ENCODE peak calls at places on chromosomes 11 and 22, in six cellular contexts. B is Caco-2, O is fibroblast of mammary gland, U is fibroblast of villous mesenchyme, D is tibial nerve, C is spleen. A is an unnamed sample.

GRCh38 chr22:49970528-49971231 is 10.1 kb downstream of the PIM3 start:
- DNase-seq in B (peak), D (peak), U (peak), O (peak), C (peak), A (peak)

GRCh38 chr11:73404048-73404447 is 27.8 kb downstream of the RELT start:
- DNase-seq in O (peak), B (peak), D (peak), U (peak), C (peak), A (peak)

GRCh38 chr11:62770778-62771143 is 435 bp upstream of the TAF6L start:
- DNase-seq in U (no peak), O (no peak), B (peak), D (no peak), C (peak), A (no peak)

GRCh38 chr11:131694526-131695424 is 324.4 kb downstream of the NTM start:
- DNase-seq in O (peak), B (peak), C (peak), U (peak), D (peak), A (peak)

GRCh38 chr22:50527921-50528681 is 1.7 kb downstream of the TYMP start:
- DNase-seq in D (no peak), C (no peak), U (no peak), B (no peak), O (no peak), A (no peak)

GRCh38 chr11:67438121-67438902 is 830 bp upstream of the PTPRCAP start:
- DNase-seq in C (peak), B (no peak), O (no peak), U (no peak), D (no peak), A (no peak)

GRCh38 chr11:128409476-128409875 is 177.9 kb downstream of the ETS1 start:
- DNase-seq in C (no peak), B (no peak), O (peak), U (peak), D (no peak), A (peak)

GRCh38 chr11:104394508-104394907 is 230.6 kb upstream of the PDGFD start:
- DNase-seq in C (no peak), O (no peak), B (no peak), D (no peak), U (no peak), A (no peak)

GRCh38 chr22:30947163-30947820 is 21.3 kb downstream of the MORC2 start:
- DNase-seq in C (no peak), U (no peak), D (no peak), B (no peak), O (no peak), A (peak)

GRCh38 chr11:128575956-128576340 is 11.4 kb downstream of the ETS1 start:
- DNase-seq in O (peak), B (no peak), U (peak), C (no peak), D (no peak), A (peak)

DNA sequence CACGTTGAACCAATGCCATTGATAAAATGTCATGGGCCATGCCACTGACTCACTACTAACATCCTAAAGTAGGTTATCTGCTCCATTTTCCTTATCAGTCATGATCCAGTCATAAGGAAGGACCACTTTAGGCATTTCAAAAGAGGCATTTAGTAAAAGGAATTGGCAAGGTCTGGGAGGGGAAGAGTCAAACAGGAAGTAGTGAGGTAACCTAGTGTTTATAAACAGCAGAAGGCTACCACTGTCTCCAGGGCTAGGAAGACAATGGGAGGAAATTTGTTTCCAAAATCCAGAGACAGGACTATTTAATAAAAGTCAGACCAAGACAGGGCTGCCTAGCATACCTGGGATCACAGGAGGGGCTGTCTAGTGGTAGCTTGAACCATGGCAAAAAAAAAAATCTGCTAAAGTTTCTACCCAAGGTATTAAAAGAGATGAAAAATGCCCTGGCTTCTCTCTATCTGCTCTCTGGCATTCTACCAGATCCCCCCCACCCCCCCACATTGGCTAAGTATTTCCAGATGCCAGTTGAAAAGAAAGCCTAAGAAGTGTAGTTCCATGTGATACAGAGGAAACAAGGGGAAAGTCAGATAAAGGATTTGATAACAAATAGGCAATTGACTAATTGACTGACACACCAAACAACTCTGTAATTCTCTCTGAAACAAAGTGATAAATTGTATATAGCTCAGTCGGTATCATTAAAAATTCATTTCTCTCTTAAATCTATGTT is 50.4 kb upstream of the C11orf87 start:
- DNase-seq in B (no peak), C (no peak), O (peak), U (no peak), D (no peak), A (peak)
- TF ChIP-seq CTCF in B (no peak), C (no peak), O (no peak), U (no peak), D (no peak), A (no peak)

GRCh38 chr11:65478411-65479183 is 20.2 kb upstream of the MALAT1 start:
- DNase-seq in U (peak), O (peak), D (no peak), B (peak), C (peak), A (peak)
- H3K4me3 ChIP-seq in U (peak), O (peak), D (peak), B (no peak), C (no peak), A (peak)

DNA sequence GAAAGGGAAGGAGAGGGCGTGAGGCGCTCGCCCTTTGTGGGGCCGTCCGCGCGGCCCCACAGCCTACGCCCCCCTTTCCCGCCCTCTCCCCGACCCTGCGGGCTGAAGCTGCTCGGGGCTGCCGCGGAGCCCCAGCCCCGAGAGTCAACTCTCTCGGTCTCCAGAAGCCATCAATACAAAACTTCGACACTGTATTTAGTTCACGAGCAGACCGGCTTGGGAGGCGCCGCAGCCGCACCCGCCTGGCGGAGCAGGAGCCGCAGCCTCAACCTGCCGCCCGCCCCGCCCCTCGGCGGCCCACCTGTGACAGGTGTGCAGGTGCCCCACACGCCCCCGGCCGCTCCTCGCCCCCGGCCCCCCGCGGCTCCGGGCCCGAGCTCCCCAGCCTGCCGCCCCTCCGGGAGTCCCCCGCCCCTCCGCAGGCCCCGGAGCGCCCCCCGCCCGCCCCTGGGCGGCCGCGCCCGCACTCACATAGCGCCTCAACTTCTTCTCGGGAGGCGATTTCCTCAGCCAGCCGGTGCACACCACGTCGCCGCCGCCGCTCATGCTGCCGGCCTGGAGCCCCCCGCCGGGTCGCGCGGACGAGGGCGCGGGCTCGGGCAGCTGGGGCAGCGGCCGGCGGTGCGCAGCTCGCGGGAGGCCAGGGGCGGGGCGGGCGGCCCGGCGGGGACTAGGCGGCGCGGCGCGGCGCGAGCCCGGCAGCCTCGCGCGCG is at the start of gene GAB2:
- DNase-seq in U (no peak), C (peak), O (no peak), D (no peak), B (peak), A (no peak)
- TF ChIP-seq CTCF in U (no peak), C (no peak), O (no peak), D (no peak), B (no peak), A (no peak)

GRCh38 chr11:108851781-108852180 is 186.9 kb downstream of the DDX10 start:
- DNase-seq in C (no peak), O (no peak), B (no peak), D (no peak), U (no peak), A (no peak)

GRCh38 chr11:108853151-108853550 is 188.3 kb downstream of the DDX10 start:
- DNase-seq in B (no peak), C (no peak), D (no peak), U (no peak), O (no peak), A (no peak)

GRCh38 chr11:108853864-108854263 is 189.0 kb downstream of the DDX10 start:
- DNase-seq in U (no peak), B (no peak), O (no peak), D (no peak), C (no peak), A (no peak)

GRCh38 chr11:108852701-108853100 is 187.8 kb downstream of the DDX10 start:
- DNase-seq in B (no peak), U (no peak), C (no peak), D (no peak), O (no peak), A (peak)

DNA sequence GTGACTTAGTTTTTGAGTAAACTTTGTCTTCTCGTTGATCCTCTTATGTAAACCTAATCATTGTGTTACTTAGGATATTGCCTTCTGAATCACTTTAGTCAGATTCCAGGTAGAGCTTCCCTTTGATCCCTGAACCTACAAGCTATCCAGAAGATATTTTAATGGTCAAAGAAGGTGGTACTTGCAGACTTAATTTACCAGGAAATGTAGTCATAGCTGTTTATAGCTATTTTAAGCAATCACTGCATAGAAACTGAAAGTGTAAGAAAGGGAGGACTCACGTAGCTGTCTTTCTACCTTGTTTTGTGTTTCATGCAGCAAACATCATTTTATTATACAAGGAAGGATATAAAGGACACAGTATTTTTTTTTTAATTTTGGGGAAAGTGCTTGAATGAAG is 189.5 kb downstream of the DDX10 start:
- DNase-seq in B (no peak), U (peak), D (no peak), O (no peak), C (no peak), A (peak)
- H3K4me3 ChIP-seq in B (no peak), U (peak), D (peak), O (no peak), C (no peak), A (no peak)

GRCh38 chr11:1220941-1221721 is 1.7 kb upstream of the MUC5B start:
- DNase-seq in D (no peak), U (no peak), B (no peak), O (no peak), C (peak), A (no peak)

GRCh38 chr11:1223346-1224108 is 661 bp downstream of the MUC5B start:
- DNase-seq in U (no peak), C (peak), O (no peak), B (no peak), D (no peak), A (no peak)

GRCh38 chr11:1221848-1222311 is 986 bp upstream of the MUC5B start:
- DNase-seq in U (no peak), C (peak), D (no peak), O (no peak), B (no peak), A (no peak)

GRCh38 chr11:1224109-1224485 is 1.2 kb downstream of the MUC5B start:
- DNase-seq in D (no peak), U (no peak), C (peak), B (no peak), O (no peak), A (no peak)

GRCh38 chr11:1222491-1223345 is at the start of gene MUC5B:
- DNase-seq in U (no peak), O (no peak), C (peak), B (no peak), D (no peak), A (no peak)
- TF ChIP-seq CTCF in U (no peak), O (no peak), C (no peak), B (no peak), D (no peak), A (no peak)

DNA sequence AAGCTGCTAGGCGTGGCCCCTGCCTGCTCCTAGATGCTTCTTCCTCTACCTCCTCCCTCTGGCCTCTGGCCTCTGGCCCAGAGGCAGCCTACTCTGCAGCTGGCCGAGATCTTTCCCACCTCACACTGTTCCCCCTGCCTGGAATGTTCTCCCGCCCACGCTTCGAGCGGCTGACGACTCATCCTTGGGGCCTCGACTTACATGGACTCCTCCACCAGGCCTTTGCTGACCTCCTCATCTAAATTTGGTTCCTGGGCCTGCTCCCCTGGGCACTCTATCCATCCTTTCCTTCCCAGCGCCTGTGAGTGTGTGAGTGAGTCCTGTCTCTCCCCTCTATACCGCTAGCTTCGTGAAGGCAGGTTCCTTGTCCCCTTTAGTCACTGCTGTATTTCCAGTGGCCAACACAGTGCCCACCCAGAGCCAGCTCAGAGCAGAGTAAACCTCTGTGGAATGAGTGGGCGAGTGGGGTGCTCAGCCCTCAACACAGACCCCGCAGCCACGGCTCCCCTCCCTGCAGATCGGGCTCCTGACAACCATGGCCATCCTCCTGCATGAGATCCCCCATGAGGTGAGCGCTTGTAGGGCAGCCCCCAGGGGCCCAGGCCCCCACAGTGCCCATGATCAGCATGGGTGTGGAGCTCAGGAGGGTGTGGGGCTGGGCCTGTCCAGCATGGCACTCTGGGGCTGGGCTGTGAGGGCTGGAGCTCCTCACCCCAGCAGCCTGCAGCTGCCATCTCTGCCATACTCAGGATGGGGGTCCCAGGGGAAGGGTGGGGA is 5.7 kb downstream of the SLC39A13 start:
- DNase-seq in U (peak), B (no peak), D (no peak), O (peak), C (no peak), A (peak)
- H3K4me3 ChIP-seq in U (no peak), B (no peak), D (no peak), O (no peak), C (no peak), A (no peak)

GRCh38 chr22:39940757-39941305 is 19.4 kb upstream of the TMA7B start:
- DNase-seq in U (no peak), D (no peak), O (peak), B (no peak), C (no peak), A (no peak)
- TF ChIP-seq CTCF in U (no peak), D (no peak), O (no peak), B (no peak), C (peak), A (no peak)

A was measured in cardiac fibroblast.